ENCODE peak calls at places on chromosome 3, in four cellular contexts. A is K562, C is A549, R is HCT116. M is an unnamed sample.

GRCh38 chr3:187290561-187290960 is 976 bp downstream of the MASP1 start:
- DNase-seq in R (no peak), A (no peak), C (no peak), M (no peak)

GRCh38 chr3:27290760-27291159 is 78.4 kb downstream of the NEK10 start:
- DNase-seq in C (no peak), A (no peak), R (no peak), M (no peak)

GRCh38 chr3:45134758-45135521 is 11.2 kb downstream of the CDCP1 start:
- DNase-seq in C (no peak), R (no peak), A (no peak), M (no peak)

GRCh38 chr3:84904819-84905555 is 53.8 kb upstream of the CADM2 start:
- DNase-seq in C (no peak), R (no peak), A (no peak), M (peak)

GRCh38 chr3:148233403-148233802 is 464.3 kb upstream of the AGTR1 start:
- DNase-seq in A (no peak), R (no peak), C (no peak), M (no peak)

GRCh38 chr3:101823525-101823924 is 25.8 kb upstream of the NFKBIZ start:
- DNase-seq in A (no peak), C (no peak), R (no peak), M (no peak)

GRCh38 chr3:37542772-37543449 is 318.8 kb upstream of the CTDSPL start:
- DNase-seq in C (no peak), A (no peak), R (no peak), M (no peak)

GRCh38 chr3:191238321-191238817 is 39.3 kb downstream of the OSTN start:
- DNase-seq in R (no peak), A (no peak), C (no peak), M (no peak)

GRCh38 chr3:61568127-61568526 is 6.8 kb downstream of the PTPRG start:
- DNase-seq in A (no peak), R (no peak), C (no peak), M (no peak)
- TF ChIP-seq REST in A (no peak), R (no peak), C (no peak), M (no peak)

GRCh38 chr3:77795013-77795412 is 755.1 kb downstream of the ROBO2 start:
- DNase-seq in R (no peak), A (no peak), C (no peak), M (no peak)
- TF ChIP-seq REST in R (no peak), A (no peak), C (no peak), M (no peak)

GRCh38 chr3:12841085-12841969 is at the start of gene RPL32:
- DNase-seq in R (peak), C (peak), A (peak), M (peak)
- TF ChIP-seq REST in R (no peak), C (no peak), A (no peak), M (peak)

GRCh38 chr3:51945031-51945840 is 3.1 kb downstream of the PARP3 start:
- DNase-seq in C (no peak), A (no peak), R (no peak), M (no peak)
- TF ChIP-seq REST in C (no peak), A (no peak), R (no peak), M (no peak)

GRCh38 chr3:17153209-17153608 is 268.5 kb downstream of the PLCL2 start:
- DNase-seq in A (no peak), C (no peak), R (no peak), M (no peak)

GRCh38 chr3:17149744-17150143 is 265.0 kb downstream of the PLCL2 start:
- DNase-seq in C (no peak), A (no peak), R (no peak), M (no peak)

GRCh38 chr3:17149076-17149475 is 264.3 kb downstream of the PLCL2 start:
- DNase-seq in A (no peak), R (no peak), C (no peak), M (no peak)

GRCh38 chr3:17154221-17154620 is 269.5 kb downstream of the PLCL2 start:
- DNase-seq in C (no peak), A (no peak), R (no peak), M (no peak)

GRCh38 chr3:17151598-17152373 is 267.0 kb downstream of the PLCL2 start:
- DNase-seq in A (peak), R (no peak), C (no peak), M (no peak)
- TF ChIP-seq REST in A (no peak), R (no peak), C (no peak), M (no peak)

M was measured in SK-N-SH.